ENCODE peak calls at places on chromosomes 11 and 22, in six cellular contexts. Y is Calu3, Q is tibial artery, E is B cell, X is NB4, B is bronchial epithelial cell. V is an unnamed sample.

GRCh38 chr11:77287615-77288273 is 13.7 kb downstream of the GDPD4 start:
- DNase-seq in Y (no peak), Q (no peak), E (no peak), X (no peak), B (peak), V (peak)

GRCh38 chr11:86696004-86696403 is 23.6 kb upstream of the ME3 start:
- DNase-seq in Y (no peak), Q (no peak), E (no peak), X (no peak), B (peak), V (peak)

GRCh38 chr22:46042786-46043185 is 65.8 kb upstream of the WNT7B start:
- DNase-seq in Y (no peak), Q (no peak), E (no peak), X (no peak), B (no peak), V (no peak)

GRCh38 chr11:76838422-76839068 is 22.2 kb upstream of the ACER3 start:
- DNase-seq in Y (no peak), Q (no peak), E (no peak), X (peak), B (no peak), V (no peak)

GRCh38 chr11:102849319-102849718 is 5.9 kb upstream of the MMP3 start:
- DNase-seq in Y (no peak), Q (no peak), E (no peak), X (no peak), B (peak), V (peak)

GRCh38 chr22:39661842-39662676 is 91.5 kb downstream of the CACNA1I start:
- DNase-seq in Y (peak), Q (no peak), E (peak), X (no peak), B (peak), V (peak)

GRCh38 chr11:46850829-46851380 is 4.8 kb upstream of the CKAP5 start:
- DNase-seq in Y (no peak), Q (no peak), E (no peak), X (no peak), B (no peak), V (no peak)

GRCh38 chr11:32571039-32571438 is 12.6 kb upstream of the EIF3M start:
- DNase-seq in Y (no peak), Q (no peak), E (no peak), X (no peak), B (no peak), V (no peak)

GRCh38 chr11:110471315-110471714 is 41.6 kb downstream of the FDX1 start:
- DNase-seq in Y (no peak), Q (no peak), E (no peak), X (no peak), B (peak), V (no peak)

GRCh38 chr11:11230802-11231562 is 122.1 kb downstream of the CSNK2A3 start:
- DNase-seq in Y (peak), Q (no peak), E (no peak), X (peak), B (no peak), V (no peak)
- TF ChIP-seq CTCF in Y (no peak), Q (peak), E (no peak), X (peak), B (peak), V (no peak)

GRCh38 chr11:109426442-109426841 is 4.5 kb downstream of the C11orf87 start:
- DNase-seq in Y (no peak), Q (no peak), E (no peak), X (peak), B (peak), V (no peak)
- TF ChIP-seq CTCF in Y (no peak), Q (no peak), E (no peak), X (peak), B (peak), V (no peak)

GRCh38 chr11:66878554-66878953 is 21.7 kb downstream of the LRFN4 start:
- DNase-seq in Y (no peak), Q (no peak), E (no peak), X (no peak), B (no peak), V (no peak)

GRCh38 chr11:66875376-66875775 is 18.5 kb downstream of the LRFN4 start:
- DNase-seq in Y (no peak), Q (no peak), E (no peak), X (no peak), B (no peak), V (no peak)

GRCh38 chr11:66880484-66881211 is 23.8 kb downstream of the LRFN4 start:
- DNase-seq in Y (peak), Q (no peak), E (no peak), X (no peak), B (peak), V (peak)

GRCh38 chr11:66879583-66879982 is 22.7 kb downstream of the LRFN4 start:
- DNase-seq in Y (no peak), Q (no peak), E (no peak), X (no peak), B (no peak), V (no peak)

GRCh38 chr11:66877585-66877984 is 20.7 kb downstream of the LRFN4 start:
- DNase-seq in Y (no peak), Q (no peak), E (no peak), X (no peak), B (peak), V (no peak)
- TF ChIP-seq CTCF in Y (no peak), Q (no peak), E (no peak), X (no peak), B (no peak), V (no peak)

GRCh38 chr11:78938036-78938435 is 363.4 kb upstream of the NARS2 start:
- DNase-seq in Y (no peak), Q (no peak), E (no peak), X (no peak), B (no peak), V (no peak)
- TF ChIP-seq CTCF in Y (no peak), Q (no peak), E (no peak), X (no peak), B (no peak), V (no peak)

GRCh38 chr11:90639687-90640086 is 416.8 kb upstream of the CHORDC1 start:
- DNase-seq in Y (peak), Q (no peak), E (no peak), X (no peak), B (peak), V (peak)
- TF ChIP-seq CTCF in Y (no peak), Q (no peak), E (no peak), X (peak), B (peak), V (no peak)

DNA sequence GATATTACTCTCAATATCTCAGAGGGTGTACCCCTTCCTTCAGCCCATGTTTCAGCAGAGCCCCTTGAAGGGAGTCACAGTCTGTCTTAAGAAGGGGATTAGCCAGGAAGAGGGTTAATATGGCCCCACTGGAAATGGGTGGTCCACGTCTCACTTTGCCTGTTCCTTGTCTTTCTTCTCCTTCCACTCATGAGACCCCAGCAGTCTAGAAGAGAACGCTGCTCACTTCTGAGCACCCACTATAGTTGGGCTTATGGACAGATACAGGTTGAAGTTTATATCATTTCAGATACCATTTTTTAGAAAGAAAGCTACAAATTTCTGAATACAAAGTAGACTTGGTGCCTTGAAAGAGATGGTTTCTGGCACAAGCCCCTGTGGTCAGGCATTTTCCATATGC is 139.3 kb upstream of the API5 start:
- DNase-seq in Y (no peak), Q (no peak), E (no peak), X (no peak), B (no peak), V (no peak)
- TF ChIP-seq CTCF in Y (no peak), Q (no peak), E (no peak), X (no peak), B (no peak), V (no peak)

GRCh38 chr11:69841859-69842698 is 22.9 kb upstream of the FGF3 start:
- DNase-seq in Y (peak), Q (no peak), E (peak), X (peak), B (no peak), V (no peak)
- TF ChIP-seq CTCF in Y (peak), Q (peak), E (peak), X (peak), B (peak), V (no peak)

GRCh38 chr22:42902875-42903510 is 45.9 kb upstream of the ARFGAP3 start:
- DNase-seq in Y (no peak), Q (no peak), E (no peak), X (no peak), B (no peak), V (no peak)

GRCh38 chr22:42905702-42906183 is 48.7 kb upstream of the ARFGAP3 start:
- DNase-seq in Y (no peak), Q (peak), E (no peak), X (no peak), B (no peak), V (no peak)

GRCh38 chr22:42905217-42905616 is 48.1 kb upstream of the ARFGAP3 start:
- DNase-seq in Y (no peak), Q (no peak), E (no peak), X (no peak), B (no peak), V (no peak)

GRCh38 chr22:42904049-42904448 is 47.0 kb upstream of the ARFGAP3 start:
- DNase-seq in Y (no peak), Q (no peak), E (no peak), X (no peak), B (no peak), V (no peak)

DNA sequence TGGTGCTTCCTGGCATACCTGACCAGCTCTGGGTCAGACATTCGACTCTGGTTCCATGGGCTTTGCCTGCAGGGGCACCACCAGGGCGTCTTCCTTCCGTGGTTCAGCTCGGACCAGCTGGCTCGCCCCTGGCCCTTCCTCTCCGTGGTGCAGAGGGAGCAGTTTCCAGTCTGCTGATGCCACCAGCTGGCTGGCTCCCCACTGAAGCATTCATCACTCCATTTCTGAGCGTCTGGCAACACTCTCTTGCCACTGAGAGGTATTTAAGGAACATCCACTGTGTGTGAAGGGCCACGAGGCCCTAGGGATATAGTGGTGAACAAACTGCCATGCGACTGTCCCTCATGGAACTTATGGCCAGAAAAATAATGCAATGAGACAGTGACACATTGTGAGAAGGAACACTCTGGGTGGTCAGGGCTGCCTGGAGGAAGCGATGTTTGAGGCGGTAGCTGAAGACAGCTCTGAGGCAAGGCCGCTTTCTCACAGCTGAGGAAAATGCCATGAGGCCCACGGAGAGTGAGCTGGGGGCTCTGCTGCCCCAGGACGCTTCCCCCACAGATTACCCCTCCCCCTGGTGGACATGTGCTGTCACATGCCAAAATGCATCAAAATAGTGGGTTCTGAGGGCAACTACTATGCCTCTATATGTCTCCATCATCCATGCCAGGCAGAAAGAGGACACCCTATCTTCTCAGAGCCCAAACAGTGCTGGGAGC is 44.9 kb upstream of the ARFGAP3 start:
- DNase-seq in Y (no peak), Q (no peak), E (no peak), X (peak), B (no peak), V (no peak)
- TF ChIP-seq CTCF in Y (peak), Q (no peak), E (peak), X (peak), B (peak), V (peak)

DNA sequence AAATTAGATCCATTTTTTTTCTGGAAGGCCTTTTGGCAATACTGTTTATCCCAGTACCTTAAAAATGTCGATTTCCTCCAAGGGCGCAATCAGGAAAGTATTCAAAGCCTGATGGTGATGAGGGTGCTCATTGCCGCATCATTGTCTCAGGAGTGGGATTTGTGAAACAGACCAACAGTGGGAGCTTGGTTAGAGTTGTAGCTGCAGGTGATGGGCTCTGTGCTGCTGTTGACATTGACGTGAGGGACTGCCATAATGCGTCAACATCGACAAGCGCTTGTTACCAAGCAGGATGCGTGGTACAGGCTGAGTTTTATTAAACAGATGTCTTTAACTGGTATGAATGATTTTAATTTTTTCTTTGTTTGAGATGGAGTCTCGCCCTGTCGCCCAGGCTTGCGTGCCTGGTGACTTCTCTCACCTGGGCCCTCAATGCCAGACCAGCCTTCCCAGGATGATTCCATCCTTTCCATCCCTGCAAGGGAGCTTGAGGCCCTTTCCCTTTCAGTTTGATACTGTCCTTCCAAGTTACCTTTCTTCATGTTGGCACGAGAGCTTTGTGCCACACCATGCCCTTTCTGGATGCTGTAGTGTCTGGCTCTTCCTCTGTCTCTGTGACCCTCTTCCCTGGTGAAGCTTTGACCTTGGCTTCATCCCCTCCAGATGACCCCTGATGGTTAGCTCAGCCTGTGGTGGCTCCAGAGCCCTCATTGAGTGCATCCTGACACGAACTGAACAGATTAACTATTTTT is 10.6 kb downstream of the MED15 start:
- DNase-seq in Y (no peak), Q (no peak), E (no peak), X (no peak), B (no peak), V (no peak)
- TF ChIP-seq CTCF in Y (no peak), Q (no peak), E (no peak), X (no peak), B (no peak), V (no peak)